ENCODE peak calls at places on chromosome 16, in four cellular contexts. K is lower leg skin; P is choroid plexus epithelial cell; O is CD8-positive, alpha-beta T cell. D is an unnamed sample.

GRCh38 chr16:71188956-71189712 is 41.4 kb downstream of the HYDIN start:
- DNase-seq in O (no peak), P (no peak), K (no peak), D (no peak)

GRCh38 chr16:72937916-72938315 is 110.0 kb downstream of the ZFHX3 start:
- DNase-seq in O (no peak), K (no peak), P (no peak), D (no peak)

GRCh38 chr16:26269663-26270062 is 577.9 kb downstream of the HS3ST4 start:
- DNase-seq in O (no peak), K (no peak), P (no peak), D (no peak)

GRCh38 chr16:53053967-53054669 is 673 bp upstream of the CHD9 start:
- DNase-seq in P (peak; percentile 46), K (peak; percentile 41), O (peak; percentile 11), D (peak; percentile 74)

GRCh38 chr16:25052161-25052511 is 37.0 kb upstream of the ARHGAP17 start:
- DNase-seq in K (no peak), O (no peak), P (no peak), D (no peak)

GRCh38 chr16:81279375-81279774 is 35.4 kb upstream of the GAN start:
- DNase-seq in O (no peak), K (no peak), P (peak; percentile 55), D (no peak)

GRCh38 chr16:27230562-27230991 is 27.3 kb downstream of the KDM8 start:
- DNase-seq in P (no peak), O (peak; percentile 85), K (no peak), D (no peak)

GRCh38 chr16:56793504-56793903 is 63.6 kb downstream of the NUP93 start:
- DNase-seq in O (no peak), K (no peak), P (peak; percentile 76), D (no peak)

GRCh38 chr16:81251871-81252270 is 13.4 kb downstream of the BCO1 start:
- DNase-seq in K (no peak), O (no peak), P (peak; percentile 42), D (no peak)

GRCh38 chr16:58843675-58844074 is 109.6 kb upstream of the GOT2 start:
- DNase-seq in P (peak; percentile 53), K (no peak), O (no peak), D (no peak)

GRCh38 chr16:84042879-84043485 is 387 bp upstream of the SLC38A8 start:
- DNase-seq in O (no peak), K (no peak), P (no peak), D (no peak)

GRCh38 chr16:78249056-78249455 is 149.6 kb downstream of the WWOX start:
- DNase-seq in P (no peak), O (no peak), K (no peak), D (no peak)

GRCh38 chr16:74832228-74832627 is 57.6 kb upstream of the FA2H start:
- DNase-seq in K (no peak), P (no peak), O (no peak), D (no peak)

GRCh38 chr16:54932737-54933254 is 2.1 kb downstream of the IRX5 start:
- DNase-seq in P (no peak), K (no peak), O (no peak), D (no peak)

GRCh38 chr16:23966577-23966976 is 130.8 kb downstream of the PRKCB start:
- DNase-seq in P (no peak), K (no peak), O (no peak), D (no peak)

GRCh38 chr16:71537643-71538042 is 11.4 kb downstream of the CHST4 start:
- DNase-seq in K (no peak), O (peak; percentile 21), P (peak; percentile 77), D (no peak)

GRCh38 chr16:759110-759910 is 1.2 kb upstream of the MSLN start:
- DNase-seq in O (no peak), P (no peak), K (no peak), D (no peak)

GRCh38 chr16:48067388-48067787 is 88.4 kb downstream of the ABCC12 start:
- DNase-seq in O (no peak), P (no peak), K (no peak), D (no peak)

GRCh38 chr16:87897563-87898505 is 28.5 kb upstream of the SLC7A5 start:
- DNase-seq in O (peak; percentile 60), K (no peak), P (no peak), D (no peak)

GRCh38 chr16:13957197-13958078 is 37.5 kb downstream of the ERCC4 start:
- DNase-seq in P (peak; percentile 96), O (no peak), K (peak; percentile 79), D (peak; percentile 80)

GRCh38 chr16:27498426-27498825 is 51.3 kb downstream of the GTF3C1 start:
- DNase-seq in O (no peak), P (no peak), K (no peak), D (no peak)

GRCh38 chr16:70665806-70666735 is 19.7 kb downstream of the IL34 start:
- DNase-seq in O (no peak), K (no peak), P (no peak), D (no peak)

GRCh38 chr16:19785081-19785480 is 67.0 kb downstream of the IQCK start:
- DNase-seq in O (no peak), K (no peak), P (no peak), D (no peak)

GRCh38 chr16:26252598-26252997 is 560.8 kb downstream of the HS3ST4 start:
- DNase-seq in O (no peak), K (no peak), P (no peak), D (no peak)

GRCh38 chr16:71883193-71883848 is 661 bp downstream of the ZNF821 start:
- DNase-seq in P (peak; percentile 23), K (no peak), O (peak; percentile 58), D (no peak)

GRCh38 chr16:4319454-4319853 is 3.6 kb downstream of the GLIS2 start:
- DNase-seq in K (no peak), O (peak; percentile 61), P (no peak), D (peak; percentile 53)
- H3K4me3 ChIP-seq in K (no peak overlapping the region), O (no peak overlapping the region), P (no peak overlapping the region), D (peak overlapping the region; percentile 6)

GRCh38 chr16:16191493-16192167 is 31.7 kb downstream of the ABCC6 start:
- DNase-seq in P (peak; percentile 9), O (no peak), K (no peak), D (no peak)

GRCh38 chr16:16188827-16189226 is 34.5 kb downstream of the ABCC6 start:
- DNase-seq in P (no peak), K (no peak), O (no peak), D (no peak)

GRCh38 chr16:16186820-16187219 is 36.5 kb downstream of the ABCC6 start:
- DNase-seq in K (no peak), P (no peak), O (no peak), D (no peak)

GRCh38 chr16:16190546-16190945 is 32.7 kb downstream of the ABCC6 start:
- DNase-seq in O (no peak), K (no peak), P (no peak), D (no peak)

GRCh38 chr16:16189842-16190241 is 33.5 kb downstream of the ABCC6 start:
- DNase-seq in O (no peak), P (no peak), K (no peak), D (no peak)
- TF ChIP-seq CTCF in O (no peak), P (no peak), K (no peak), D (no peak)

GRCh38 chr16:69467531-69468204 is 43.2 kb downstream of the CYB5B start:
- DNase-seq in P (no peak), K (no peak), O (no peak), D (no peak)
- H3K4me3 ChIP-seq in P (no peak overlapping the region), K (no peak overlapping the region), O (no peak overlapping the region), D (no peak overlapping the region)

DNA sequence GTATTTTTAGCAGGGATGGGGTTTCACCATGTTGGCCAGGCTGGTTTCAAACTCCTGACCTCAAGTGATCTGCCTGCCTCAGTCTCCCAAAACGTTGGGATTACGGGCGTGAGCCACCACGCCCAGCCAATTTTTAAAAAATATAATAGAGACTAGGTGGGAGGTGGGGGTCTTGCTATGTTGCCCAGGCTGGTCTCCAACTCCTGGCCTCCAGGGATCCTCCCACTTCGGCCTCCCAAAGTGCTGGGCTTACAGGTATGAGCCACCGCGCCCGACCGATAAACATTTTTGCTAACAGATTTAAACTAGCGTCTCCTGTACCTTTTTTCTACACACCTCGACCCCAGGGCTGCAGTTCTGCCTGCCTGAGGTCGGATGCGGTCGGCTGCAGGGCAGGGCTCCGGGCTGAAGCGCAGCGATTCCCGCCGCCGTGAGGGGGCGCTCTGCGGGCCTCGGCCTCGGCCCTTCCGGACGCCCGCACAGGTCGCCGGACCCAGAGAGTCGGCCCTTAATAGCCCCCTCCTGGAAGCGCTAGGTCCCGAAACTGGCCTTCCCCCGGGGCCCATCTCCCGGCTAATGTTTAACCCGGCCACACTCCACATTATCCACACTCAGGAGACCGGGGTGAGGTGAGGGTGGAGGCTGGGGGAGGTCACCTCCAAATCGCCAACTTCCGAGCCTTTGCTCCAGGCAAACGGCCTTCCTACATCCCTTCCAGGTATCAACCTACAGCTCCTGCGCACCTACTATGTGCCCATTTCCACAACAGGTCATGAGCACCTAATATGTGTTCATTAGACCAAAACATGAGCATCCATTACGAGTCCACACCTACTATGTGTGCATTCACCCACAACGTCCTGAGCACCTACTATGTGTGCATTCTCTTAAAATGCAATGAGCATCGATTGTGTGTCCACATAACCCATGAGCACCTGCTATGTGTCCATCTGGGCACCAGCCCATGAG is 2.0 kb upstream of the GLIS2 start:
- DNase-seq in K (no peak), O (no peak), P (no peak), D (peak; percentile 74)
- TF ChIP-seq CTCF in K (no peak), O (no peak), P (peak; percentile 55), D (peak; percentile 46)

DNA sequence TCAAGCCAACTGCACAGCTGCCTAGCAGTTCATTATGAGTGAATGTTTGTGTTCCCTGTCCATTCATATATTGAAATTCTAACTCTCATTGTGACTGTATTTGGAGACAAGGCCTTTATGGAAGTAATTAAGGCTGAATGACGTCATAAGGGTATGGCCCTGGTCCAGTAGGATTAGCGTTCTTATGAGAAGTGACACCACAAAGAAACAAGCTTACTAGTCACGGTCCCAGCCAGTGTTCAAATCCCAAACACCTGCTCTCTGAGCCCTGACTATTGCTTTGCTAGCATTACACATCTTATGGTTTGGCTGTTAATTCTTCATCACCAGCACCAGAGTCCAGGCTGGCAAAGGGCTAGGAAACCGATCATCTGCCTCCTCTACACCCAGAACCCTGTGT is 2.2 kb downstream of the ZNF668 start:
- DNase-seq in P (peak; percentile 35), O (no peak), K (no peak), D (no peak)
- H3K4me3 ChIP-seq in P (peak overlapping the region; percentile 97), O (no peak overlapping the region), K (no peak overlapping the region), D (peak overlapping the region; percentile 93)

DNA sequence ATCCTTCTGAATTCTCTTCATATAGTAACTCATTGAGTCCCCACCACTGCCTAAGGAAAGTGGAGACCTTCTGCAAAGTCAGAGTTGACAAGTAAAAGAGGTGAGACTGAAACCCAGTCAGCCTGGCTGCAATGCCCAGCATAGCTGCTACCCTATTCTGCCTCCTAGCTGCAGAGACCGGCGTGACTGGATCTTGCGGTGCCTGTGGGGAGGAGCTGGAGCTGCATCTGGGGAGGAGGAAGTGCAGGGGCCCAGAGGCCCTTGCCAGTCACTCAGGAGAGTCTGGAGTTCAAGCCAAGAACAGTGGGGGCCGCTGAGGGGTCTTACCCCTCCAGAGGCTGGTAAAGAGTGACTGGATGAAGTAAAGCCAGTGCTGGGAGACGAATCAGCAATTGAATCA is 35.0 kb upstream of the ZNF423 start:
- DNase-seq in P (peak; percentile 51), K (no peak), O (peak; percentile 6), D (no peak)
- TF ChIP-seq CTCF in P (peak; percentile 66), K (no peak), O (no peak), D (peak; percentile 8)

D was measured in psoas muscle.